ENCODE peak calls at places on chromosomes 7 and 10, in four cellular contexts. F, U, C and S are unnamed samples. For H3K4me1, the result is how much of the 10 kb centered on the place peaks cover.

GRCh38 chr7:32093415-32094408 is 23.5 kb upstream of the PDE1C start:
- DNase-seq in F (peak), U (no peak), C (no peak), S (no peak)

GRCh38 chr10:49274886-49275285 is 24.1 kb upstream of the C10orf71 start:
- DNase-seq in F (no peak), U (no peak), C (no peak), S (no peak)

GRCh38 chr10:103931603-103932002 is 13.6 kb upstream of the STN1 start:
- DNase-seq in F (no peak), U (no peak), C (no peak), S (no peak)

GRCh38 chr7:128948976-128949760 is 11.4 kb downstream of the IRF5 start:
- DNase-seq in F (no peak), U (no peak), C (no peak), S (no peak)

GRCh38 chr10:1364151-1364910 is 308.1 kb downstream of the WDR37 start:
- DNase-seq in F (no peak), U (no peak), C (no peak), S (no peak)

GRCh38 chr7:43119371-43120069 is 7.1 kb downstream of the HECW1 start:
- DNase-seq in F (no peak), U (no peak), C (no peak), S (no peak)

GRCh38 chr10:129531195-129531968 is 64.3 kb downstream of the MGMT start:
- DNase-seq in F (no peak), U (no peak), C (peak), S (no peak)

GRCh38 chr7:90266808-90267207 is 21.8 kb downstream of the CFAP69 start:
- DNase-seq in F (no peak), U (peak), C (no peak), S (no peak)

GRCh38 chr7:26429168-26429567 is 137.5 kb downstream of the SNX10 start:
- DNase-seq in F (no peak), U (no peak), C (no peak), S (no peak)

GRCh38 chr7:8068892-8069686 is 100.5 kb downstream of the GLCCI1 start:
- DNase-seq in F (peak), U (no peak), C (peak), S (peak)

GRCh38 chr10:7511612-7512011 is 100.8 kb upstream of the SFMBT2 start:
- DNase-seq in F (no peak), U (no peak), C (no peak), S (no peak)

GRCh38 chr7:45126920-45127319 is 15.4 kb upstream of the TBRG4 start:
- DNase-seq in F (no peak), U (no peak), C (no peak), S (no peak)

GRCh38 chr10:9668411-9668810 is 1349.3 kb upstream of the CELF2 start:
- DNase-seq in F (no peak), U (no peak), C (no peak), S (no peak)

GRCh38 chr7:124671976-124672375 is 93.6 kb downstream of the GPR37 start:
- DNase-seq in F (no peak), U (no peak), C (no peak), S (no peak)

GRCh38 chr7:92749327-92749730 is 87.0 kb downstream of the CDK6 start:
- DNase-seq in F (no peak), U (no peak), C (no peak), S (no peak)

GRCh38 chr10:46558141-46558410 is 1.6 kb upstream of the GPRIN2 start:
- DNase-seq in F (no peak), U (no peak), C (no peak), S (no peak)

GRCh38 chr7:140084972-140085371 is 22.2 kb upstream of the PARP12 start:
- DNase-seq in F (peak), U (no peak), C (no peak), S (no peak)

GRCh38 chr7:5431485-5432118 is 8.0 kb upstream of the TNRC18 start:
- DNase-seq in F (no peak), U (no peak), C (no peak), S (no peak)

GRCh38 chr7:28815928-28816373 is 142.2 kb downstream of the TRIL start:
- DNase-seq in F (no peak), U (no peak), C (no peak), S (no peak)

GRCh38 chr7:129840757-129841156 is 112.0 kb downstream of the UBE2H start:
- DNase-seq in F (no peak), U (no peak), C (no peak), S (no peak)

GRCh38 chr10:114694735-114695134 is 36.7 kb upstream of the ABLIM1 start:
- DNase-seq in F (no peak), U (no peak), C (no peak), S (no peak)

GRCh38 chr10:113053091-113053490 is 103.0 kb downstream of the TCF7L2 start:
- DNase-seq in F (peak), U (no peak), C (peak), S (no peak)

GRCh38 chr10:115417585-115418265 is 324.6 kb downstream of the ATRNL1 start:
- DNase-seq in F (no peak), U (no peak), C (no peak), S (no peak)

GRCh38 chr7:65731562-65732035 is 141.3 kb upstream of the VKORC1L1 start:
- DNase-seq in F (peak), U (no peak), C (no peak), S (no peak)

GRCh38 chr7:79199961-79200360 is 253.5 kb downstream of the MAGI2 start:
- DNase-seq in F (no peak), U (no peak), C (no peak), S (no peak)

GRCh38 chr10:110788620-110789385 is 82.9 kb upstream of the PDCD4 start:
- DNase-seq in F (no peak), U (no peak), C (no peak), S (no peak)
- H3K27ac ChIP-seq in F (peak), U (no peak), C (peak), S (no peak)

GRCh38 chr7:111853231-111853990 is 291.1 kb upstream of the IMMP2L start:
- DNase-seq in F (no peak), U (no peak), C (no peak), S (no peak)

GRCh38 chr7:111852081-111852480 is 289.8 kb upstream of the IMMP2L start:
- DNase-seq in F (no peak), U (no peak), C (no peak), S (no peak)

GRCh38 chr7:111858331-111858730 is 296.0 kb upstream of the IMMP2L start:
- DNase-seq in F (no peak), U (no peak), C (no peak), S (no peak)

GRCh38 chr7:111855842-111856227 is 293.5 kb upstream of the IMMP2L start:
- DNase-seq in F (no peak), U (no peak), C (no peak), S (no peak)

DNA sequence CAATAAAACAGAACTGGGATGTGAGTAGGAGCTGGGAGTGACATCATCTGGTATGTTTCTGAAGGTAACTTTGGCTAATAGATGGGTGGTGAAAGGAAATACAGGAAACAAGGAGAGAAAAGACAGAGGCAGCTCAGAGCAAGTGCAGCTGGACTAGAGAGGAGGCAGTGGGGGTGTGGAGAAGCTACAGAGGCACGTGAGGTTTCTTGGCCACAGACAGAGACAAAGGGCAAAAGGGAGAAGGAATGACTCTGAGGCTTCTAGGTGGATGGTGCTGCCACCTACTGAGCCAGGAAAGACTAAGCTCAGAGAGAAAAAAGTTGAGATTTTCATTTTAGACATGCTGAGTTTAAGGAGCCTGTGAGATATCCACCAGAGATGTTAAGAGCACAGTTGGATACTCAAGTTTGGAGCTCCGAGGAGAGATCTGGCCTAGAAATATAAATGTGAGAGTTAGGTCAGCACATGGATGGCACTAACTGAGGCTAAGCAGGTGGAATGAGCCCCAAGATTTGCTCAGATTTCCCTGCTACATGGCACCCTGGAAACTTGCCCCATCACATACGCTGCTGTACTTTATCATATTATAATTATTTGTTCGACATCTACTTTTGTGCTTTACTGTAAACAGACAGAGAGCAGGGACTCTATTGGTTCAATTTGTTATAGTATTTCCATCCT is 293.0 kb upstream of the IMMP2L start:
- DNase-seq in F (no peak), U (peak), C (no peak), S (no peak)
- TF ChIP-seq CTCF in F (peak), U (peak), C (peak), S (no peak)

GRCh38 chr7:127908430-127909258 is 122.6 kb downstream of the LRRC4 start:
- DNase-seq in F (no peak), U (no peak), C (no peak), S (no peak)
- H3K4me1 ChIP-seq in F (under half), U (under half), C (under half), S (under half)

DNA sequence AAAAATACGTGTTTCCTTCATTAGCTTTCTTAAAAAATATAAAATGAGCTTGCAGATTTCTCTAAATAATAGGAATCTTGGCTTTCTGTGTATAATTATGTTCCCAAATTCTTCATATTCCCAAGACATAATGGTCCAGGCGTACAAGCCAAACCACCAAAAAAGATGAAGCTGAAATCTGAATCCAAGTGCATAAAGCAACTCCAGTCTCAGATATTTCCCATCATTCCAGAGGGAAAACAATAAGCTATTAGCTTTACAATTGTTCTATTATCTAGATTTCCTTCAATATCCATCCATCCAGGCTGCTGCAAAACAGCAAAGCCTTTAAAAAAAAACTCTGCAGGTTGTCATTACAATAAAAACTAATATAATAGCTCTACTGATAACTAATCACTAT is 108.8 kb upstream of the ASAH2 start:
- DNase-seq in F (no peak), U (no peak), C (no peak), S (no peak)
- H3K27ac ChIP-seq in F (peak), U (peak), C (no peak), S (no peak)

GRCh38 chr10:69651362-69651761 is 21.3 kb downstream of the FAM241B start:
- DNase-seq in F (no peak), U (no peak), C (peak), S (no peak)

GRCh38 chr10:69650589-69651261 is 20.7 kb downstream of the FAM241B start:
- DNase-seq in F (no peak), U (no peak), C (peak), S (no peak)

GRCh38 chr10:69647819-69648218 is 17.8 kb downstream of the FAM241B start:
- DNase-seq in F (no peak), U (no peak), C (peak), S (no peak)

GRCh38 chr10:69648461-69648860 is 18.4 kb downstream of the FAM241B start:
- DNase-seq in F (no peak), U (no peak), C (peak), S (no peak)

GRCh38 chr10:69649771-69650550 is 19.9 kb downstream of the FAM241B start:
- DNase-seq in F (no peak), U (no peak), C (no peak), S (no peak)
- TF ChIP-seq CTCF in F (no peak), U (no peak), C (no peak), S (no peak)

DNA sequence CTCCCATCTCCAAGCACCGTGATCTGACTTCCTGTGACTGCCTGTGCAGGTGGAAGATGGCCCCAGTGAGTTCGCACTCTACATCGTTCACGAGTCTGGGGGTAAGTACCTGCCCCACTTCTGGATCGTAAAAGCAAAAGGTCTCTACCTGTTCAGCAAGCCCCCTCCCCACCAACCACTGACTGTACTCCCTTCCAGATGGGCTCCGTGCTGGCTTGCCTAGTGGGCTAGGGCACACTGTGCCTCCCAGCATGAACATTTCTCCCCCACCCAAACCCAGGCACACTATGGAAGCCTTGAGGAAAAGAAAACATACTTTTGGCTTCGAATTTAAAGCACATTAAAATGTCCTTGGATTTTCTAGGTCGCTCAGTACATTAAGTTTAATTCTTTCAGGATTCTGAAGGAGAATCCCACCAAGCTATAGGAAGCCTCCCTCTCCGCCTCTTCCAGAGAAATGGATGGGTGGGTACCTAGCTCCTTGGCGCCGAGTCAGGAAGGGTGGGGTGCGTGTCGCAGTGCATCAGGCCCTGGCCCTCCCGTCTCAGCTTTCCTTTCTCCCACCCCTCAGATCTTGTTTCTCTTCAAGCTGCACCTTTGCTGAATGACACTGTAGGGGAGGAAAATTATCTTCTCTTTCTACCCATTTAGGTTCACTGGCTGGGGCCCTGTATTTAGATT is 11.0 kb upstream of the ZNF22 start:
- DNase-seq in F (no peak), U (peak), C (no peak), S (no peak)
- H3K4me1 ChIP-seq in F (half or more), U (under half), C (under half), S (under half)

DNA sequence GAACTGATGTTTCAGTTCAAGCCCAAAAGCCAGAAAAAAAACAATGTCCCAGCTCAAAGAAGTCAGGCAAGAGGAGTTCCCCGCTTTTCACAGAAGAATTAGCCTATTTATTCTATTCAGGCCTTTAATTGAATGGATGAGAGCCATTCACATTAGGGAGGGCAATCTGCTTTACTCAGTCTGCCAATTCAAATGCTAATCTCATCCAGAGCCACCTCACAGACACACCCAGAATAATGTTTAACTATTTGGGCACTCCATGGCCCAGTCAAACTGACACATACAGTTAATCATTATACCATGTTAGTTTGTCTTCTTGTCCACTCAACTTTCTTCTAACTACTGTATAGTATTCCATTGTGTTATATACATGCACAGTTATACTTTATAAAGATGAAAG is 2.6 kb upstream of the NPSR1 start:
- DNase-seq in F (no peak), U (no peak), C (no peak), S (no peak)
- H3K27ac ChIP-seq in F (no peak), U (no peak), C (no peak), S (no peak)

GRCh38 chr10:23034790-23035189 is 60.6 kb upstream of the MSRB2 start:
- DNase-seq in F (no peak), U (no peak), C (no peak), S (no peak)
- TF ChIP-seq CTCF in F (no peak), U (no peak), C (no peak), S (no peak)

DNA sequence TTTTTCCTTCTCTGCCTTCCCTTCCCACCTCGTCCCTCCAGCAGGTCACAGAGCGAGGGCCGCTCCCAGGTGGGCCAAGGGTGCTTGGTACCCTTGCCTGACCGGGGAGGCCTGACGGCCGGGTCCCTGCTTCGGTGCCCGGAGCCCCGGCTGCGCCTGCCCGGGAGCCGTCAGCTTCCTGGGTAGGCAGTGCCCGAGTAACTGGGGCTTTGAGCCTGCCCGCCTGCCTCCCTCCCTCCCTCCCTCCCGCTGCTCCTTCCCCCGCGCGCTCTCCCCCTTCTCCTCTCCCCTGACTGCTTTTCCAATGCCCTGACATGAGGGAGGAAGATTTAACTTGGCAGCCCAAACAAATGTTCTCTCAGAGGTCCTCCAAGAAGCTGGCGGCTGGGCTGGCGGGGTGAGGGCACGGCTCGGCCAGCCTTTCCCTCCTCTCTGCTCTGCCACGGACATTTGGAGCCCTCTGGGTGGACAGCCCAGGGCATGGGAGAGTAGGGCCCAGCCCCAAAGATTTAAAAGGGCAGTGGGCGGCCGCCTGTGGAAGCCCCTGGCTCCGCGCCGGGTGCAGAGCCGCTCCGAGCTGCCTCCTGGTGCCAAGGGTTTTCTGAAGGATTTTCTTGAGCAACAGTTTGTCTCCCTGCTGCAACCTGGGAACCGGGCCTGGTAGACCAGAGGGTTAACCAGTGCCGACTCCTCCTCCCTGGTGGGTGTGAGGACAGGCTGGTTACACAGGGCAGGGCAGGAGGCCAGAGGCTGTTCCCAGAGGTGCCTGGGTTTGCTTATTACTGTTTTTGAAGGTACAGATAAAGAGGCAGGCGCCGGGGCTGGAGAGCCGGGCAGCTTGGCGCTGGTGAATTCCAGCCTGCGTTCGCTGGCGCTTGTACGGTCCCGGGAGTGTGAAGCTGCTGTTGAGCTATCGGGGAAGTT is 2.1 kb downstream of the ZMIZ1 start:
- DNase-seq in F (peak), U (peak), C (peak), S (peak)
- H3K4me1 ChIP-seq in F (half or more), U (under half), C (under half), S (under half)